ENCODE peak calls at places on chromosomes 3 and 15, in seven cellular contexts. L, B, O, Y, F, N and J are unnamed samples.

GRCh38 chr3:32819086-32819450 is 1.3 kb downstream of the TRIM71 start:
- DNase-seq in L (no peak), B (no peak), O (no peak), Y (no peak), F (no peak), N (no peak), J (no peak)

GRCh38 chr3:65751123-65751700 is 287.5 kb downstream of the MAGI1 start:
- DNase-seq in L (peak), B (peak), O (peak), Y (peak), F (peak), N (peak), J (peak)

GRCh38 chr3:127224118-127224517 is 31.2 kb downstream of the PRR23E start:
- DNase-seq in L (no peak), B (no peak), O (no peak), Y (no peak), F (no peak), N (no peak), J (no peak)

GRCh38 chr3:129560269-129560787 is 17.4 kb downstream of the H1-8 start:
- DNase-seq in L (peak), B (no peak), O (peak), Y (no peak), F (no peak), N (no peak), J (no peak)

GRCh38 chr15:33985751-33986150 is 17.5 kb downstream of the CHRM5 start:
- DNase-seq in L (no peak), B (no peak), O (no peak), Y (no peak), F (no peak), N (no peak), J (no peak)

GRCh38 chr3:188584162-188584529 is 430.2 kb downstream of the LPP start:
- DNase-seq in L (no peak), B (no peak), O (no peak), Y (no peak), F (peak), N (peak), J (no peak)

GRCh38 chr3:172585954-172586353 is 62.7 kb upstream of the TNFSF10 start:
- DNase-seq in L (no peak), B (no peak), O (no peak), Y (no peak), F (no peak), N (no peak), J (no peak)

GRCh38 chr3:170421147-170421641 is 2.5 kb downstream of the CLDN11 start:
- DNase-seq in L (no peak), B (no peak), O (peak), Y (no peak), F (no peak), N (no peak), J (no peak)

GRCh38 chr15:71667228-71667627 is 143.1 kb upstream of the NR2E3 start:
- DNase-seq in L (no peak), B (no peak), O (no peak), Y (no peak), F (no peak), N (no peak), J (no peak)

GRCh38 chr3:29311805-29312204 is 30.9 kb downstream of the RBMS3 start:
- DNase-seq in L (no peak), B (no peak), O (no peak), Y (no peak), F (no peak), N (no peak), J (no peak)

GRCh38 chr15:31145271-31145911 is 43.9 kb upstream of the TRPM1 start:
- DNase-seq in L (no peak), B (no peak), O (no peak), Y (no peak), F (no peak), N (peak), J (no peak)

GRCh38 chr3:89925976-89926375 is 818.6 kb downstream of the EPHA3 start:
- DNase-seq in L (no peak), B (no peak), O (no peak), Y (no peak), F (no peak), N (no peak), J (no peak)

GRCh38 chr3:71809321-71809720 is 24.4 kb upstream of the PROK2 start:
- DNase-seq in L (no peak), B (no peak), O (no peak), Y (no peak), F (no peak), N (no peak), J (no peak)

DNA sequence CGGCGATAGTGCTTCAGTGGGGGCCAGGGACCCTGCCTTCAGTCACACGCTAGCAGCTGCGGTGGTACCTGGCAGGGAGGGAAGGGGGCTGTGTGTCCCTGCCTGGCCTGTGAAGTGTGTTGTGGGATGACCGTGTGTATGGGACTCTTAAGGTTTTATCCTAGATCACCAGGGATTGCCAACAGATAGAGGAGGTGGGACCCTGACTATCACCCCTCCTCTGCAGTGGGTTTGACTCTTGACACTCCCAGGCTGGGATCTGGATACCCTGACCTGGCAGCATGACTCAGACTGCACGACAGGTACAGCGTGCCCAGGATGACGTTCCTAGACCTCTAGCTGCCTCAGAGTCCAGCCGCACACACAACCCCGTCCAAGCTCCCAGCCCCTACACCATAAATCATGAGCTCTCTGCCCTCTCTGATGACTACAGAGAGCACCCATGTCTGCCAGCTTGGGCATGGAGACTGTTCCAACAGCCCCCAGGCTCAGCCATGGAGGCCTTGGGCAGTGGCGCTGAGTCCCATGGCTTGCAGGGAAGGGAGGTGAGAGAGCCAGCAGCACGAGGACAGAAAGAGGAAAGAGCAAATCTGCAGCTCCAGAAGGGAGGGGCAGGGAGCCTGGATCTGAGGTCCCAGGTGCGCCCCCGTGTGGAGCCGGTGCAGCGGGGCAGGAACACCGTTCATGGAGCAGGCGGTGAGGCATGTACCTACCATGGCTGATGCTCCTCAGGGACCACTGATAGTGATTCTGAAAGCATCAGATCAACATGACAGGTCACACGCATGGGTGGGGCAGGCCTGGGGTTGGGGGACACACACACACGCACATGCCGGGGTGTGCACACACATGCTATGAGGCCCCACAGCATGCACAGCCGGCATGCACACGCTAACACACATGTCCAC is 71.0 kb downstream of the ADAMTS7 start:
- DNase-seq in L (no peak), B (no peak), O (no peak), Y (no peak), F (peak), N (peak), J (peak)
- TF ChIP-seq CTCF in L (peak), B (peak), O (no peak), Y (no peak), F (no peak), N (peak), J (peak)

DNA sequence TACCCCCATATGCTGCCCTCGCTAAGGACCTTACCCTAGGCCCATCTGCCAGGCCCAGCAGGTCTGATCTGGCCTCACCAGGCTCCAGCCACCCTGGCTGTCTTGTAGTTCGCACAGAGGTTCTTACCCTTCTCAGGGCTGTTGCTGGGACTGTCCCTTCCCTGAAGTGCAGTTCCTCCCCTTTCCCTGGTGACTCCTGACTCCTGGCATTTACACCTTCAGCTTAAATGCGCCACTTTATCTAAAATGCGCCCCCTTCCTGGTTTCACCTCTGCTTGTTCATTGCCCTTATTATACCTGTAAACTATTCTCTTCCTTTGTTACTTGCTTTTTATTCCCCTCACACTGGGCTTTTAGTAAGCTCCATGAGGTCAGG is 835 bp upstream of the TTLL3 start:
- DNase-seq in L (no peak), B (no peak), O (no peak), Y (no peak), F (peak), N (no peak), J (peak)
- TF ChIP-seq CTCF in L (no peak), B (no peak), O (no peak), Y (no peak), F (no peak), N (no peak), J (no peak)

DNA sequence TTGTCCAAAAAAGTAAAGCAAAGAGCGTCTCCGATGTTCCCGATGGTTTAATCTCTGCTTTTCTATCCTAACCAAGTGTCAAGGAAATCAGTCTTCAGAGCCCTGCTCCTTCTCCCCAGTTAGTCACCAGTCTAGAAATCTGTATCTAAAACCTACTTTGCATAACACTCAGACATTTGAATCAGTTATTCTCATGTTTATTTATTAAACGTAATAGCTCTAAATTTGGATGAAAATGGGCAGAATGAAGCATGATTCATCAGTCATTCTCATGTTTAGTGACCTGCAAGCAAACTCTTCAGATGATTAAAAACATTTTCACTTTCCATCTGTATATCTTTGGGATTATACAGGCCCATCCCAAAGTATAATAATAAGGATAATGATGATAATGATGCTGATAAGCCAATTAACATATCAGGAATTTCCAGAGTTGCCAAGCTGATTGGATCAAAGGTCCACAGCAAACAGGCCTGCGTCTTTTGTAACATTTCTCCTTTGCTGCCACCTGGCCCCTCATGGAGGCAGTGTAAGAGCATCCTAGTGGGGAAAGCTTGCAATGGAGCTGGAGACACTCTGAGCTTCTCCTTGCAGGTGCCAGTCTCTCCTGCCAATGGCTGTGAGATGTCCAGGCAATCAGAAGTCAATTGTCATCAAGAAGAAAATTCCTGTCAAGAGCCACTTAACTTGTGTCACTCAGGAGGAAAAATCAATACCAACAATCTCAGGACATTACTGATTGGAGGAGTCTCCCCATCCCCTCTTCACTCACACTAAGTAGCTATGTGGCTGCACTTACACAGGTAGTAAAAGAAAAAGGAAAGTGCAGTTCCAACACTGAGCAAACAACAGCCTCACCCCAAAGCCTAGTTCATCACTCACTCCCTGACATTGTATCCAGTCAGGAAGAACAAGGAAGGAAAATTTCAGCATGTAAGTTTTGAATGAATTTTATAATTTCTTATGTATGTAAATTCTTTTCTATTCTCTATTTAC is 273.7 kb downstream of the IGSF11 start:
- DNase-seq in L (no peak), B (no peak), O (no peak), Y (no peak), F (peak), N (no peak), J (no peak)
- TF ChIP-seq CTCF in L (no peak), B (no peak), O (no peak), Y (no peak), F (peak), N (peak), J (no peak)

GRCh38 chr15:28017423-28017924 is 81.6 kb downstream of the OCA2 start:
- DNase-seq in L (no peak), B (no peak), O (no peak), Y (no peak), F (peak), N (peak), J (no peak)
- TF ChIP-seq CTCF in L (no peak), B (no peak), O (no peak), Y (no peak), F (peak), N (peak), J (no peak)